ENCODE peak calls at places on chromosomes 12 and 14, in seven cellular contexts. One of them, this sample, is unnamed.

GRCh38 chr14:75917322-75918251 is 64.2 kb downstream of the TGFB3 start:
- DNase-seq in ascending aorta: no peak
- DNase-seq in OCI-LY7: no peak
- DNase-seq in cardiac muscle cell: peak
- DNase-seq in uterus: no peak
- DNase-seq in HL-60: no peak
- DNase-seq in upper lobe of left lung: no peak
- DNase-seq in this sample: no peak

GRCh38 chr14:94593376-94593748 is 12.1 kb downstream of the SERPINA5 start:
- DNase-seq in ascending aorta: no peak
- DNase-seq in OCI-LY7: no peak
- DNase-seq in cardiac muscle cell: no peak
- DNase-seq in uterus: no peak
- DNase-seq in HL-60: no peak
- DNase-seq in upper lobe of left lung: no peak
- DNase-seq in this sample: no peak

GRCh38 chr12:57694459-57695019 is 607 bp downstream of the OS9 start:
- DNase-seq in ascending aorta: no peak
- DNase-seq in OCI-LY7: no peak
- DNase-seq in cardiac muscle cell: peak
- DNase-seq in uterus: no peak
- DNase-seq in HL-60: no peak
- DNase-seq in upper lobe of left lung: no peak
- DNase-seq in this sample: no peak

GRCh38 chr12:64627781-64628180 is 17.5 kb downstream of the RASSF3 start:
- DNase-seq in ascending aorta: no peak
- DNase-seq in OCI-LY7: no peak
- DNase-seq in cardiac muscle cell: no peak
- DNase-seq in uterus: no peak
- DNase-seq in HL-60: no peak
- DNase-seq in upper lobe of left lung: no peak
- DNase-seq in this sample: no peak

GRCh38 chr12:48979602-48980388 is 1.7 kb downstream of the WNT1 start:
- DNase-seq in ascending aorta: no peak
- DNase-seq in OCI-LY7: no peak
- DNase-seq in cardiac muscle cell: no peak
- DNase-seq in uterus: no peak
- DNase-seq in HL-60: no peak
- DNase-seq in upper lobe of left lung: peak
- DNase-seq in this sample: no peak

GRCh38 chr14:73231874-73232851 is 5.1 kb upstream of the PAPLN start:
- DNase-seq in ascending aorta: no peak
- DNase-seq in OCI-LY7: peak
- DNase-seq in cardiac muscle cell: peak
- DNase-seq in uterus: no peak
- DNase-seq in HL-60: no peak
- DNase-seq in upper lobe of left lung: peak
- DNase-seq in this sample: no peak

GRCh38 chr14:77208266-77208978 is 26.8 kb downstream of the TMEM63C start:
- DNase-seq in ascending aorta: no peak
- DNase-seq in OCI-LY7: peak
- DNase-seq in cardiac muscle cell: peak
- DNase-seq in uterus: peak
- DNase-seq in HL-60: no peak
- DNase-seq in upper lobe of left lung: no peak
- DNase-seq in this sample: peak

GRCh38 chr12:59927041-59927440 is 331.2 kb downstream of the SLC16A7 start:
- DNase-seq in ascending aorta: no peak
- DNase-seq in OCI-LY7: no peak
- DNase-seq in cardiac muscle cell: no peak
- DNase-seq in uterus: no peak
- DNase-seq in HL-60: no peak
- DNase-seq in upper lobe of left lung: no peak
- DNase-seq in this sample: no peak

GRCh38 chr12:79455314-79455713 is 235.4 kb downstream of the PAWR start:
- DNase-seq in ascending aorta: no peak
- DNase-seq in OCI-LY7: no peak
- DNase-seq in cardiac muscle cell: no peak
- DNase-seq in uterus: peak
- DNase-seq in HL-60: no peak
- DNase-seq in upper lobe of left lung: no peak
- DNase-seq in this sample: no peak

GRCh38 chr12:132729541-132730320 is 19.1 kb downstream of the PGAM5 start:
- DNase-seq in ascending aorta: no peak
- DNase-seq in OCI-LY7: no peak
- DNase-seq in cardiac muscle cell: no peak
- DNase-seq in uterus: no peak
- DNase-seq in HL-60: no peak
- DNase-seq in upper lobe of left lung: no peak
- DNase-seq in this sample: no peak

GRCh38 chr12:65495233-65495632 is 216.8 kb downstream of the MSRB3 start:
- DNase-seq in ascending aorta: no peak
- DNase-seq in OCI-LY7: no peak
- DNase-seq in cardiac muscle cell: no peak
- DNase-seq in uterus: no peak
- DNase-seq in HL-60: no peak
- DNase-seq in upper lobe of left lung: no peak
- DNase-seq in this sample: no peak

GRCh38 chr12:91180577-91180976 is 2.0 kb downstream of the DCN start:
- DNase-seq in ascending aorta: no peak
- DNase-seq in OCI-LY7: no peak
- DNase-seq in cardiac muscle cell: no peak
- DNase-seq in uterus: no peak
- DNase-seq in HL-60: no peak
- DNase-seq in upper lobe of left lung: no peak
- DNase-seq in this sample: no peak

GRCh38 chr12:53695148-53696138 is 19.6 kb upstream of the ATP5MC2 start:
- DNase-seq in ascending aorta: no peak
- DNase-seq in OCI-LY7: no peak
- DNase-seq in cardiac muscle cell: peak
- DNase-seq in uterus: no peak
- DNase-seq in HL-60: no peak
- DNase-seq in upper lobe of left lung: peak
- DNase-seq in this sample: no peak

GRCh38 chr12:77032406-77032805 is 33.0 kb downstream of the E2F7 start:
- DNase-seq in ascending aorta: no peak
- DNase-seq in OCI-LY7: no peak
- DNase-seq in cardiac muscle cell: no peak
- DNase-seq in uterus: no peak
- DNase-seq in HL-60: no peak
- DNase-seq in upper lobe of left lung: no peak
- DNase-seq in this sample: no peak

GRCh38 chr14:68232643-68233055 is 413.1 kb downstream of the RAD51B start:
- DNase-seq in ascending aorta: no peak
- DNase-seq in OCI-LY7: no peak
- DNase-seq in cardiac muscle cell: peak
- DNase-seq in uterus: peak
- DNase-seq in HL-60: no peak
- DNase-seq in upper lobe of left lung: no peak
- DNase-seq in this sample: no peak

GRCh38 chr14:68234101-68234905 is 414.7 kb downstream of the RAD51B start:
- DNase-seq in ascending aorta: no peak
- DNase-seq in OCI-LY7: no peak
- DNase-seq in cardiac muscle cell: no peak
- DNase-seq in uterus: no peak
- DNase-seq in HL-60: no peak
- DNase-seq in upper lobe of left lung: no peak
- DNase-seq in this sample: no peak

GRCh38 chr14:68233385-68233784 is 413.8 kb downstream of the RAD51B start:
- DNase-seq in ascending aorta: no peak
- DNase-seq in OCI-LY7: no peak
- DNase-seq in cardiac muscle cell: no peak
- DNase-seq in uterus: no peak
- DNase-seq in HL-60: no peak
- DNase-seq in upper lobe of left lung: no peak
- DNase-seq in this sample: no peak

GRCh38 chr14:68236525-68236924 is 416.9 kb downstream of the RAD51B start:
- DNase-seq in ascending aorta: no peak
- DNase-seq in OCI-LY7: no peak
- DNase-seq in cardiac muscle cell: no peak
- DNase-seq in uterus: peak
- DNase-seq in HL-60: no peak
- DNase-seq in upper lobe of left lung: no peak
- DNase-seq in this sample: no peak

DNA sequence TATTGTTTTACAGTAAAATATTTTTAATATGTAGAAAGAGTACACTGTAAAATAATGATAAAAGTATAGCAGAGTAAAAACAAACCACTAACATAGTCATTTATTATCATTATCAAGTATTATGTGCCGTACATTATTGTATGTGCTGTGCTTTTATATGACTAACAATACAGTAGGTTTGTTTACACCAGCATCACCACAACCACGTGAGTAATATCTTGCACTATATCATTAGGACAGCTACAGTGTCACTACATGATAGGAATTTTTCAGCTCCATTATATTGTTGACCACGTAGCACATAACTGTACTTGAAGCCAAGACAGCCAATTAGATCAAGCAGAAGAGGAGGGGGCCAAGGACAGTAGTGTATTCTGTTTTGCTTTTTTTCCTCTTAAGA is 415.4 kb downstream of the RAD51B start:
- DNase-seq in ascending aorta: no peak
- DNase-seq in OCI-LY7: no peak
- DNase-seq in cardiac muscle cell: no peak
- DNase-seq in uterus: no peak
- DNase-seq in HL-60: no peak
- DNase-seq in upper lobe of left lung: no peak
- DNase-seq in this sample: no peak
- H3K27ac ChIP-seq in ascending aorta: no peak
- H3K27ac ChIP-seq in OCI-LY7: no peak
- H3K27ac ChIP-seq in cardiac muscle cell: no peak
- H3K27ac ChIP-seq in uterus: peak
- H3K27ac ChIP-seq in HL-60: no peak
- H3K27ac ChIP-seq in upper lobe of left lung: no peak
- H3K27ac ChIP-seq in this sample: no peak

DNA sequence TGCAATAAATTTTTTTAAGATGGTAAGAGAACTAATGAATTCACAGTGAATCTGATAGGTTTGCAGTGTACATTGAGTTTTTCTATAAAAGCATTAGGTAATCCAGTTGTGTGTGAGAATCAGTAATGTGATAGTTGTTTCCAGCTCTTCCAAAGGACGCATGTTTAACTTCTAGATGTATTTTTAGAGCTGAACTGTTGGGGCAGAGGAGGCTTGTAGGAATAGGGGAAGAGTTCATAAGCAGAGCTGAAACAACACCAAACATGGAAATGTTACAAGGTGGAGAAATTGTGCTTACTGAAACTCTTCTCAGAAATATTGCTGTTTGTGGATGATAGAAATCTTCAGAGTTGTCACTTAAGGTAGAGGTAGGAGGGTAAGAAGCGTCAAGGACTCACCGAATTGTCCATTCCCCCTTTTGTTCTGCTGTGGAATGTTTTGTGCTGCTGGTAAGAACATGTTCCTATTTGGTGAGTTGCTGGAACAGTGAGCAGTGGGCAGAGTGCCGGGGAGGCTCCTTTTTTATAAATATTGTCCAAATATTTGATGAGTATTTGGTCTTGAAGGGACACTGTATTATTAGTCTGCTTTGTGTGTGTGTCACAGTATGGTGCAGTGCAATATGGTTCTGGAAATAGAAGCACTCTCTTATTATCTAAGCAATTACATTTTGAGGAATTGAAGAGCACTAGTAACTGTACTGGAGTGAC is 76.7 kb downstream of the ANO6 start:
- DNase-seq in ascending aorta: no peak
- DNase-seq in OCI-LY7: no peak
- DNase-seq in cardiac muscle cell: peak
- DNase-seq in uterus: peak
- DNase-seq in HL-60: no peak
- DNase-seq in upper lobe of left lung: no peak
- DNase-seq in this sample: no peak
- H3K27ac ChIP-seq in ascending aorta: peak
- H3K27ac ChIP-seq in OCI-LY7: no peak
- H3K27ac ChIP-seq in cardiac muscle cell: peak
- H3K27ac ChIP-seq in uterus: peak
- H3K27ac ChIP-seq in HL-60: no peak
- H3K27ac ChIP-seq in upper lobe of left lung: no peak
- H3K27ac ChIP-seq in this sample: no peak

GRCh38 chr12:121673013-121673441 is 3.6 kb upstream of the MORN3 start:
- DNase-seq in ascending aorta: no peak
- DNase-seq in OCI-LY7: no peak
- DNase-seq in cardiac muscle cell: no peak
- DNase-seq in uterus: no peak
- DNase-seq in HL-60: no peak
- DNase-seq in upper lobe of left lung: no peak
- DNase-seq in this sample: peak

GRCh38 chr12:121676190-121676589 is 6.7 kb upstream of the MORN3 start:
- DNase-seq in ascending aorta: no peak
- DNase-seq in OCI-LY7: no peak
- DNase-seq in cardiac muscle cell: no peak
- DNase-seq in uterus: no peak
- DNase-seq in HL-60: no peak
- DNase-seq in upper lobe of left lung: no peak
- DNase-seq in this sample: no peak

GRCh38 chr12:121678721-121679300 is 9.4 kb upstream of the MORN3 start:
- DNase-seq in ascending aorta: no peak
- DNase-seq in OCI-LY7: no peak
- DNase-seq in cardiac muscle cell: peak
- DNase-seq in uterus: no peak
- DNase-seq in HL-60: no peak
- DNase-seq in upper lobe of left lung: no peak
- DNase-seq in this sample: no peak

DNA sequence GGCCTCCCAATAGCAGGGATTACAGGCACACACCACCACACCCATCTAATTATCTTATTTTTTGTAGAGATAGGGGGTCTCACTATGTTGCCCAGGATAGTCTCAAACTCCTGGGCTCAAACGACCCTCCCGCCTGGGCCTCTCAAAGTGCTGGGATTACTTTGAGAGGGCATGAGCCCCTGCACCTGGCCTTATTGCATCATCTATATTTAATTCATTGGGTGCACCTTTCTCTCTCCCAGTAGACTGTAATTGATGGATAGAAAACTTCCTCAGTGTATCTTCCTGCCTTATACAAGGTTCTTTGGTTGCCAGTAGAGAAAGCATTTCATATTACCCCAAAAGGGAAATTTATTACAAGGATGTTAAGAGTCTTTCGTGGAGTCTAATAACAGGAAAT is 8.9 kb upstream of the MORN3 start:
- DNase-seq in ascending aorta: no peak
- DNase-seq in OCI-LY7: no peak
- DNase-seq in cardiac muscle cell: no peak
- DNase-seq in uterus: no peak
- DNase-seq in HL-60: no peak
- DNase-seq in upper lobe of left lung: no peak
- DNase-seq in this sample: no peak
- H3K27ac ChIP-seq in ascending aorta: no peak
- H3K27ac ChIP-seq in OCI-LY7: no peak
- H3K27ac ChIP-seq in cardiac muscle cell: peak
- H3K27ac ChIP-seq in uterus: no peak
- H3K27ac ChIP-seq in HL-60: no peak
- H3K27ac ChIP-seq in upper lobe of left lung: no peak
- H3K27ac ChIP-seq in this sample: no peak

DNA sequence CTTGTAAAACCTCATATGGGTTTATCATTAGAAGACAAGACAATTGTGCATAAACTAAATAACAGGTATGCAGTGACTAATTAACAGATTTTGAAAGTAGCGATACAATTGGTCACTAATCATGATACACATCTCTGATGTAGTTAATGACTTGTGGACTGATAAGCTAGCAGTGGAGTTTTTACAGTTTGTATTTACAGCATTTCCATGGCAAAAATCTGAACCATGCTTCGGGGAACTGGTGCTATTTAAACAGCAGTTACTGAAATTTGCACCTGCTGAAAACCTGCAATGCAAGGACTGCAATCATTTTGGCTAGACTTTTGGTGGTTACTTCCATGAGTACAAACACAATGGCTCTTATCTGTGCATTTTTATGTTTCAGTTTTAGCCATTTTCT is 471.2 kb downstream of the RERGL start:
- DNase-seq in ascending aorta: no peak
- DNase-seq in OCI-LY7: no peak
- DNase-seq in cardiac muscle cell: no peak
- DNase-seq in uterus: no peak
- DNase-seq in HL-60: no peak
- DNase-seq in upper lobe of left lung: no peak
- DNase-seq in this sample: no peak
- H3K27ac ChIP-seq in ascending aorta: no peak
- H3K27ac ChIP-seq in OCI-LY7: no peak
- H3K27ac ChIP-seq in cardiac muscle cell: no peak
- H3K27ac ChIP-seq in uterus: no peak
- H3K27ac ChIP-seq in HL-60: no peak
- H3K27ac ChIP-seq in upper lobe of left lung: no peak
- H3K27ac ChIP-seq in this sample: no peak